ENCODE peak calls at places on chromosomes 12 and 14, in four cellular contexts. F is PC-3, K is hepatocyte, N is HepG2. Q is an unnamed sample.
A peak's percentile ranks its signal among the peaks of the same experiment; 100 is the strongest.

GRCh38 chr14:49173765-49174373 is 412.3 kb downstream of the RPS29 start:
- DNase-seq in N (peak; percentile 63), K (peak; percentile 84), F (peak; percentile 88), Q (peak; percentile 55)

GRCh38 chr14:90491221-90491867 is 94.5 kb downstream of the CALM1 start:
- DNase-seq in N (no peak), F (no peak), K (peak; percentile 51), Q (peak; percentile 19)

GRCh38 chr14:80271389-80271788 is 60.1 kb upstream of the DIO2 start:
- DNase-seq in N (no peak), K (no peak), F (no peak), Q (no peak)

GRCh38 chr14:105161314-105161713 is 7.3 kb downstream of the JAG2 start:
- DNase-seq in N (no peak), F (no peak), K (no peak), Q (no peak)

GRCh38 chr12:46555379-46555778 is 182.8 kb upstream of the SLC38A2 start:
- DNase-seq in N (no peak), K (no peak), F (peak; percentile 59), Q (no peak)

GRCh38 chr14:76576047-76576741 is 185.1 kb upstream of the VASH1 start:
- DNase-seq in K (no peak), N (no peak), F (no peak), Q (peak; percentile 72)

GRCh38 chr12:101407054-101407437 is 526 bp downstream of the ARL1 start:
- DNase-seq in K (peak; percentile 56), F (peak; percentile 42), N (peak; percentile 6), Q (no peak)

GRCh38 chr14:105052110-105052458 is 13.1 kb downstream of the GPR132 start:
- DNase-seq in N (no peak), F (no peak), K (no peak), Q (no peak)

GRCh38 chr14:53491256-53491905 is 338.3 kb upstream of the DDHD1 start:
- DNase-seq in K (no peak), F (peak; percentile 21), N (no peak), Q (peak; percentile 7)

GRCh38 chr14:77014004-77014604 is 14.4 kb downstream of the IRF2BPL start:
- DNase-seq in N (peak; percentile 68), F (no peak), K (peak; percentile 75), Q (peak; percentile 32)

GRCh38 chr12:8648598-8649205 is 13.9 kb downstream of the MFAP5 start:
- DNase-seq in K (no peak), F (no peak), N (no peak), Q (no peak)

GRCh38 chr12:8639936-8640335 is 22.7 kb downstream of the MFAP5 start:
- DNase-seq in F (no peak), N (no peak), K (no peak), Q (no peak)

GRCh38 chr12:8647968-8648367 is 14.7 kb downstream of the MFAP5 start:
- DNase-seq in N (no peak), K (no peak), F (no peak), Q (no peak)

GRCh38 chr12:8642775-8643174 is 19.9 kb downstream of the MFAP5 start:
- DNase-seq in F (no peak), N (no peak), K (no peak), Q (no peak)

GRCh38 chr12:8644345-8645248 is 18.0 kb downstream of the MFAP5 start:
- DNase-seq in F (no peak), K (no peak), N (no peak), Q (no peak)
- TF ChIP-seq EZH2 in F (no peak), K (no peak), N (no peak), Q (no peak)

DNA sequence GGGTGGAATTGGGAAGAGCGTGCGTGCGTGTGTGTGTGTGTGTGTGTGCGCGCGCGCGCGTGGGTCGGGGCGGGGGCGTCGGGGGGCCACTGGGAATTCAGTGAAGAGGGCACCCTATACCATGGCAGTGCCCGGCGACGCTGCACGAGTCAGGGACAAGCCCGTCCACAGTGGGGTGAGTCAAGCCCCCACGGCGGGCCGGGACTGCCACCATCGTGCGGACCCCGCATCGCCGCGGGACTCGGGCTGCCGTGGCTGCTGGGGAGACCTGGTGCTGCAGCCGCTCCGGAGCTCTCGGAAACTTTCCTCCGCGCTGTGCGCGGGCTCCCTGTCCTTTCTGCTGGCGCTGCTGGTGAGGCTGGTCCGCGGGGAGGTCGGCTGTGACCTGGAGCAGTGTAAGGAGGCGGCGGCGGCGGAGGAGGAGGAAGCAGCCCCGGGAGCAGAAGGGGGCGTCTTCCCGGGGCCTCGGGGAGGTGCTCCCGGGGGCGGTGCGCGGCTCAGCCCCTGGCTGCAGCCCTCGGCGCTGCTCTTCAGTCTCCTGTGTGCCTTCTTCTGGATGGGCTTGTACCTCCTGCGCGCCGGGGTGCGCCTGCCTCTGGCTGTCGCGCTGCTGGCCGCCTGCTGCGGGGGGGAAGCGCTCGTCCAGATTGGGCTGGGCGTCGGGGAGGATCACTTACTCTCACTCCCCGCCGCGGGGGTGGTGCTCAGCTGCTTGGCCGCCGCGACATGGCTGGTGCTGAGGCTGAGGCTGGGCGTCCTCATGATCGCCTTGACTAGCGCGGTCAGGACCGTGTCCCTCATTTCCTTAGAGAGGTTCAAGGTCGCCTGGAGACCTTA is 1.0 kb downstream of the PDE3A start:
- DNase-seq in F (no peak), K (peak; percentile 81), N (no peak), Q (peak; percentile 85)
- TF ChIP-seq EZH2 in F (peak; percentile 22), K (no peak), N (no peak), Q (no peak)

GRCh38 chr12:114691196-114691595 is 7.2 kb upstream of the TBX3 start:
- DNase-seq in N (no peak), K (no peak), F (no peak), Q (no peak)

GRCh38 chr12:114693532-114693931 is 9.6 kb upstream of the TBX3 start:
- DNase-seq in K (no peak), N (no peak), F (no peak), Q (no peak)

GRCh38 chr12:114691810-114692557 is 8.0 kb upstream of the TBX3 start:
- DNase-seq in K (no peak), F (peak; percentile 53), N (no peak), Q (no peak)

GRCh38 chr12:114694436-114695304 is 10.7 kb upstream of the TBX3 start:
- DNase-seq in K (no peak), N (no peak), F (no peak), Q (no peak)

GRCh38 chr12:114692558-114693531 is 8.9 kb upstream of the TBX3 start:
- DNase-seq in N (no peak), K (peak; percentile 80), F (peak; percentile 72), Q (no peak)
- TF ChIP-seq EZH2 in N (no peak), K (peak; percentile 39), F (no peak), Q (peak; percentile 80)

GRCh38 chr12:54002278-54002914 is 2.4 kb downstream of the HOXC9 start:
- DNase-seq in N (no peak), F (no peak), K (no peak), Q (no peak)

GRCh38 chr12:53999596-54000104 is 311 bp upstream of the HOXC9 start:
- DNase-seq in K (no peak), N (peak; percentile 30), F (no peak), Q (no peak)

GRCh38 chr12:54001283-54002187 is 1.6 kb downstream of the HOXC9 start:
- DNase-seq in F (no peak), K (no peak), N (no peak), Q (no peak)

GRCh38 chr12:54000105-54000773 is at the start of gene HOXC9:
- DNase-seq in N (no peak), K (no peak), F (no peak), Q (peak; percentile 38)

DNA sequence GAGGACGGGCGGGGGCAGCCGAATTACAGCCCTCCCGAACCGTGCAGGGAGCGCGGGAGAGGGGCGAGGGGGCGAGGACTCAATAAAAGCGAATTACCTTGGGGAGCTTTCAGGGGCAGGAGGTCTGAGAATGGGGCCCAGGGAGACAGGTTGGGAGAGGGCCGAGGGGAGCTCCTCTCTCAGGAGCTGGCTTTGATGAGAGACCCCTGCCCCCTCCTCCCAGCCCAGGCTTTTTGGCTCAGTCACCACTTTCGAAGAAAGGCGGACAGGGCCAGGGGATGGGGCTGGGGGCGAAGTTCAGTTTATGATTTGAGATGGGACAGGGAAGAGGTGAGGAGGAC is 783 bp downstream of the HOXC9 start:
- DNase-seq in K (no peak), N (no peak), F (no peak), Q (no peak)
- TF ChIP-seq EZH2 in K (peak; percentile 42), N (no peak), F (no peak), Q (peak; percentile 5)

GRCh38 chr12:57220770-57221168 is 4.2 kb downstream of the NXPH4 start:
- DNase-seq in K (no peak), N (no peak), F (no peak), Q (no peak)

GRCh38 chr12:57218030-57218853 is 1.6 kb downstream of the NXPH4 start:
- DNase-seq in N (no peak), F (peak; percentile 52), K (no peak), Q (no peak)

GRCh38 chr12:57221169-57221917 is 4.7 kb downstream of the NXPH4 start:
- DNase-seq in K (no peak), F (no peak), N (no peak), Q (no peak)

GRCh38 chr12:57219993-57220728 is 3.6 kb downstream of the NXPH4 start:
- DNase-seq in K (no peak), N (no peak), F (no peak), Q (no peak)

GRCh38 chr12:57219205-57219992 is 2.8 kb downstream of the NXPH4 start:
- DNase-seq in N (no peak), F (no peak), K (no peak), Q (no peak)
- TF ChIP-seq EZH2 in N (peak; percentile 57), F (no peak), K (peak; percentile 73), Q (peak; percentile 72)

GRCh38 chr14:35123388-35123703 is 994 bp downstream of the PRORP start:
- DNase-seq in F (no peak), K (no peak), N (no peak), Q (no peak)

GRCh38 chr14:35124127-35124526 is 1.8 kb downstream of the PRORP start:
- DNase-seq in N (no peak), F (no peak), K (peak; percentile 0), Q (no peak)

GRCh38 chr14:35121887-35122695 is at the start of the genes PPP2R3C and PRORP:
- DNase-seq in N (peak; percentile 98), F (peak; percentile 98), K (peak; percentile 91), Q (peak; percentile 95)

GRCh38 chr14:35121026-35121886 is 534 bp downstream of the PPP2R3C start:
- DNase-seq in F (no peak), K (peak; percentile 9), N (no peak), Q (no peak)

DNA sequence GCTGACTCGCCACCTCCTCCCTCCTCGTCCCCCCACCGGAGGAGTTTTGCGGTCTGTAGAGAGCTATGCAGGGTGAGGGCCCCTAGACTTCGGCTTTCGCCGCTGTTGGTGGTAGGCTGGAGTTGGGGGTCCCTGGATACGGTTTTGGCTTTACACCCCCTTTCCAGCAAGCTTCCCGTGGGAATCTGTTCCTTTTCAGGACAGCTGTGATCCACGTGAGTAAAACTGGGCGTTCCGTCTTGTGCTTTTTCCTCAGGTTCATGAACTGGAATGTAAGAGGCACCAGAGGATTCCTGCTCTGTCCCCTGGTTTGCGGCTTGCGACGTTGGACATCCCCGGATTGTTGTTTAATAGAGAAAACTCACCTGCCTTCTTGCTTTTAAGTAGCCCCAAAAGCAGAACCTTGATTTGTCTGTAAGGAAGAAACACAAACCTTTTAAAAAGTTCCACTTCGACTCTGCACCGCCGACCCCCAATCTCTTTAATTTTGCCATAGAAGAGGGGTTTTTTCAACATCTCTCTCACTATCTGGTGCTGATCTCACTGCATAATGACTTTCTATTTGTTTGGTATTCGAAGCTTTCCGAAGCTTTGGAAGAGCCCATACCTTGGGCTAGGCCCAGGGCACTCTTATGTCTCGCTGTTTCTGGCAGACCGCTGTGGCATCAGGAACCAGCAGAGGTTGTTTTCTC is 490 bp downstream of the PRORP start:
- DNase-seq in F (peak; percentile 41), K (peak; percentile 62), N (peak; percentile 69), Q (peak; percentile 50)
- TF ChIP-seq EZH2 in F (no peak), K (no peak), N (no peak), Q (no peak)

GRCh38 chr14:50612795-50613194 is 52.9 kb downstream of the ATL1 start:
- DNase-seq in N (no peak), F (no peak), K (no peak), Q (no peak)
- TF ChIP-seq EZH2 in N (no peak), F (no peak), K (no peak), Q (no peak)

GRCh38 chr12:49541140-49541861 is 2.5 kb downstream of the KCNH3 start:
- DNase-seq in K (no peak), F (no peak), N (no peak), Q (no peak)
- TF ChIP-seq EZH2 in K (no peak), F (no peak), N (no peak), Q (peak; percentile 3)

Q was measured in endothelial cell of umbilical vein.